ENCODE peak calls at places on chromosome 13, in four cellular contexts. N is AG10803, J is breast epithelium, S is tibial nerve. B is an unnamed sample.
A peak's percentile ranks its signal among the peaks of the same experiment; 100 is the strongest.

GRCh38 chr13:20960663-20961309 is 58.2 kb upstream of the XPO4 start:
- DNase-seq in N (no peak), J (no peak), S (no peak), B (no peak)

GRCh38 chr13:107842562-107843180 is 372.7 kb downstream of the LIG4 start:
- DNase-seq in N (peak; percentile 35), J (no peak), S (no peak), B (no peak)

GRCh38 chr13:29748097-29748496 is 102.3 kb downstream of the UBL3 start:
- DNase-seq in N (no peak), J (no peak), S (no peak), B (no peak)

GRCh38 chr13:44040070-44040753 is 160.5 kb downstream of the LACC1 start:
- DNase-seq in N (no peak), J (no peak), S (no peak), B (peak; percentile 65)

GRCh38 chr13:91115776-91116175 is 231.7 kb upstream of the MIR17HG start:
- DNase-seq in N (no peak), J (no peak), S (no peak), B (no peak)

GRCh38 chr13:114161644-114162532 is 17.2 kb upstream of the CFAP97D2 start:
- DNase-seq in N (peak; percentile 47), J (peak; percentile 50), S (no peak), B (peak; percentile 41)

GRCh38 chr13:101575591-101575990 is 123.1 kb downstream of the ITGBL1 start:
- DNase-seq in N (peak; percentile 12), J (no peak), S (no peak), B (peak; percentile 43)

GRCh38 chr13:41028051-41028450 is 8.9 kb upstream of the ELF1 start:
- DNase-seq in N (no peak), J (no peak), S (no peak), B (peak; percentile 38)

GRCh38 chr13:59442946-59443345 is 720.8 kb downstream of the DIAPH3 start:
- DNase-seq in N (no peak), J (no peak), S (no peak), B (no peak)

GRCh38 chr13:91247768-91248167 is 99.7 kb upstream of the MIR17HG start:
- DNase-seq in N (no peak), J (no peak), S (no peak), B (peak; percentile 1)

DNA sequence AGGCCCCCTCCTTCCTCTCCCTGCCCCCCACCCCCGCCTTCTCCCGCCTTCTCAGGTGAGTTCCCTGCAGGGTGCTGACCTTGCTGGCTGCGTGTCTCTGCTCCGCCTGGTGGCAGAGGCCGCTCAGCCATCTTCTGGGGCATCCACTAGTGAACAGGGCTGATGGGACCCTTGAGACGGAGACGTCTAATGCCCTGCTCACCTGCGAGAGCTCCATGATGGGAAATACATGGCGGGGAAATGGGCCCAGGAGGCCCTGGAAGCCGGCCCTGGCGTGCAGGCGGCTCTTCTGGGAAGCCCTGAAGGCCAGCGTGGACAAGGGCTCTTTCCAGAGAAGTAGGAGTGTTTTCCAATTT is 15.2 kb upstream of the F7 start:
- DNase-seq in N (no peak), J (no peak), S (no peak), B (no peak)
- TF ChIP-seq CTCF in N (no peak), J (no peak), S (no peak), B (no peak)

GRCh38 chr13:49213997-49214916 is 5.9 kb upstream of the MLNR start:
- DNase-seq in N (no peak), J (no peak), S (no peak), B (no peak)

GRCh38 chr13:49216334-49216733 is 3.8 kb upstream of the MLNR start:
- DNase-seq in N (no peak), J (no peak), S (no peak), B (no peak)

GRCh38 chr13:49217962-49218492 is 2.1 kb upstream of the MLNR start:
- DNase-seq in N (no peak), J (no peak), S (no peak), B (no peak)

GRCh38 chr13:49213539-49213938 is 6.6 kb upstream of the MLNR start:
- DNase-seq in N (no peak), J (no peak), S (no peak), B (no peak)

GRCh38 chr13:49214917-49215376 is 5.2 kb upstream of the MLNR start:
- DNase-seq in N (no peak), J (no peak), S (no peak), B (no peak)
- TF ChIP-seq CTCF in N (no peak), J (no peak), S (no peak), B (no peak)

GRCh38 chr13:23723463-23723862 is 153.3 kb downstream of the TNFRSF19 start:
- DNase-seq in N (peak; percentile 68), J (no peak), S (no peak), B (peak; percentile 85)
- TF ChIP-seq CTCF in N (peak; percentile 21), J (no peak), S (no peak), B (peak; percentile 13)

GRCh38 chr13:56201834-56202233 is 938.9 kb upstream of the PRR20A start:
- DNase-seq in N (no peak), J (no peak), S (no peak), B (no peak)
- TF ChIP-seq CTCF in N (no peak), J (no peak), S (no peak), B (no peak)

GRCh38 chr13:45587897-45588296 is 27.6 kb downstream of the ERICH6B start:
- DNase-seq in N (no peak), J (no peak), S (no peak), B (no peak)

GRCh38 chr13:45582533-45583076 is 32.9 kb downstream of the ERICH6B start:
- DNase-seq in N (no peak), J (no peak), S (no peak), B (no peak)

GRCh38 chr13:45584816-45585215 is 30.7 kb downstream of the ERICH6B start:
- DNase-seq in N (no peak), J (no peak), S (no peak), B (peak; percentile 6)
- TF ChIP-seq CTCF in N (no peak), J (no peak), S (no peak), B (peak; percentile 18)

GRCh38 chr13:23810842-23811241 is 78.4 kb downstream of the MIPEP start:
- DNase-seq in N (no peak), J (no peak), S (no peak), B (no peak)
- TF ChIP-seq CTCF in N (peak; percentile 15), J (no peak), S (no peak), B (peak; percentile 15)